ENCODE peak calls at places on chromosome 12, in seven cellular contexts. L is Peyer's patch, W is left ventricle myocardium inferior, E is gastrocnemius medialis, U is ovary, B is body of pancreas, D is HepG2. N is an unnamed sample. For H3K4me1 and H3K9me3, the result is how much of the 10 kb centered on the place peaks cover.

GRCh38 chr12:24853588-24853987 is 95.3 kb downstream of the BCAT1 start:
- DNase-seq in L (no peak), W (no peak), E (no peak), U (no peak), B (no peak), D (no peak), N (no peak)

GRCh38 chr12:59431266-59431665 is 164.6 kb upstream of the SLC16A7 start:
- DNase-seq in L (no peak), W (no peak), E (no peak), U (no peak), B (no peak), D (no peak), N (no peak)

GRCh38 chr12:51686727-51687126 is 95.7 kb downstream of the SCN8A start:
- DNase-seq in L (no peak), W (no peak), E (no peak), U (no peak), B (no peak), D (no peak), N (no peak)

GRCh38 chr12:18926188-18926587 is 188.3 kb downstream of the CAPZA3 start:
- DNase-seq in L (no peak), W (no peak), E (no peak), U (no peak), B (no peak), D (no peak), N (no peak)

GRCh38 chr12:128823216-128823915 is 392 bp downstream of the SLC15A4 start:
- DNase-seq in L (peak), W (peak), E (no peak), U (no peak), B (no peak), D (peak), N (peak)

GRCh38 chr12:127501916-127502315 is 765.1 kb upstream of the TMEM132C start:
- DNase-seq in L (no peak), W (no peak), E (no peak), U (no peak), B (no peak), D (no peak), N (no peak)

GRCh38 chr12:93707836-93708235 is 30.7 kb downstream of the CRADD start:
- DNase-seq in L (no peak), W (no peak), E (no peak), U (no peak), B (no peak), D (peak), N (no peak)

GRCh38 chr12:90899456-90900182 is 55.4 kb downstream of the CCER1 start:
- DNase-seq in L (no peak), W (no peak), E (no peak), U (no peak), B (no peak), D (no peak), N (no peak)

GRCh38 chr12:53213348-53213747 is 6.3 kb upstream of the ITGB7 start:
- DNase-seq in L (peak), W (peak), E (peak), U (peak), B (peak), D (peak), N (peak)

GRCh38 chr12:98572010-98572409 is 21.5 kb upstream of the SLC25A3 start:
- DNase-seq in L (no peak), W (no peak), E (no peak), U (no peak), B (no peak), D (peak), N (no peak)

GRCh38 chr12:45336331-45336730 is 120.4 kb downstream of the ANO6 start:
- DNase-seq in L (no peak), W (no peak), E (no peak), U (no peak), B (no peak), D (no peak), N (peak)

GRCh38 chr12:86666311-86666710 is 410.1 kb upstream of the MGAT4C start:
- DNase-seq in L (no peak), W (no peak), E (no peak), U (no peak), B (no peak), D (no peak), N (no peak)

GRCh38 chr12:121439715-121440114 is 39.8 kb downstream of the RNF34 start:
- DNase-seq in L (peak), W (no peak), E (no peak), U (no peak), B (no peak), D (no peak), N (no peak)

DNA sequence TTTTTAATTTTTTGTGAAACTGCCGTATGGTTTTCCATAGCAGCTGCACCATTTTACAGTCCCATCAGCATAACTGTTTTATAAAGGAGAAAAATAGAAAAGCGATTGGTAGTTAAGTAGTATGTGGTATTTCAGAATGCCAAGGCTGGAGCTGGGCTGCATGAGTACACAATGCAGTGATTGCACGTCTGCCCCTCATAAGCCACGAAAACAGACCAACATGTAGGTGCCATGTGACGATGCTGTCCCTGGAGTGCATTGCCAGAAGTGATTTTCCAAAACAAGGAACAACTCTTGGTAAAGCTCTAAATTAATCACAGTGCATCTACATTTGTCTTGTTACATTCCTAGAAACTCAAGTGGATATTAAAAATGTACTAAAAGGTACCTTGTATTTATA is 83.6 kb downstream of the C12orf75 start:
- DNase-seq in L (no peak), W (no peak), E (no peak), U (no peak), B (no peak), D (no peak), N (no peak)
- H3K4me1 ChIP-seq in L (under half), W (under half), E (under half), U (under half), B (under half), D (under half), N (under half)

GRCh38 chr12:108306014-108306501 is 33.1 kb downstream of the CMKLR1 start:
- DNase-seq in L (no peak), W (no peak), E (no peak), U (no peak), B (no peak), D (no peak), N (no peak)
- H3K4me3 ChIP-seq in L (no peak), W (peak), E (peak), U (peak), B (no peak), D (no peak), N (no peak)

DNA sequence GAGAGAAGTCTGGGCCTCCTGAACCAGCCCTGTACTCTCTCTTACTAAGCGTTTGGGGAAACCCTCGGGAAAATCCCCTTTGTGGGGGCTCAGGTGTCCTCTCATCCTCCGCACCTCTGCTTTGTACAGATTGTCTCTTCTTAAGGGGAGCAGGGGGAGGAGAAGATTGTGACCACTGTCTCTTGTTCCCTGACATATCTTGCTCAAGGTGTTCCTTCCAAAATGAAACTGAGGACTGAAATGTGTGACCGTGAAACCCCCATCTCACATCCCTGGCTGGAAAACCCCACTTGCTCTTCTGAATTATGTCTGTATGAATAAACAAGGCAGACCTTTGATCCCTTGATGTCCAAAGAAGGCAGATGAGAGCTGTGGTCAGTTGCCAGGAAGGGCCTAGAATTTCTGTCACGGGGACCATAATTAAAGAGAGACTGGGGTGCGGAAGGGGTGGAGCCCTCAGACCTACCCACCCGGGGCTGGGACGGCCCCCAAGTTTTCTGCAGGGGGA is 369.8 kb downstream of the AACS start:
- DNase-seq in L (no peak), W (no peak), E (no peak), U (no peak), B (no peak), D (no peak), N (no peak)
- H3K9me3 ChIP-seq in L (under half), W (under half), E (under half), U (under half), B (under half), D (under half), N (under half)

GRCh38 chr12:32003654-32004053 is 44.4 kb downstream of the RESF1 start:
- DNase-seq in L (no peak), W (no peak), E (no peak), U (no peak), B (no peak), D (no peak), N (no peak)

GRCh38 chr12:32005496-32006125 is 46.4 kb downstream of the RESF1 start:
- DNase-seq in L (no peak), W (no peak), E (no peak), U (no peak), B (no peak), D (no peak), N (no peak)

GRCh38 chr12:32002848-32003493 is 43.8 kb downstream of the RESF1 start:
- DNase-seq in L (no peak), W (no peak), E (no peak), U (no peak), B (no peak), D (no peak), N (no peak)

GRCh38 chr12:31999692-32000091 is 40.5 kb downstream of the RESF1 start:
- DNase-seq in L (no peak), W (no peak), E (no peak), U (no peak), B (no peak), D (no peak), N (no peak)

DNA sequence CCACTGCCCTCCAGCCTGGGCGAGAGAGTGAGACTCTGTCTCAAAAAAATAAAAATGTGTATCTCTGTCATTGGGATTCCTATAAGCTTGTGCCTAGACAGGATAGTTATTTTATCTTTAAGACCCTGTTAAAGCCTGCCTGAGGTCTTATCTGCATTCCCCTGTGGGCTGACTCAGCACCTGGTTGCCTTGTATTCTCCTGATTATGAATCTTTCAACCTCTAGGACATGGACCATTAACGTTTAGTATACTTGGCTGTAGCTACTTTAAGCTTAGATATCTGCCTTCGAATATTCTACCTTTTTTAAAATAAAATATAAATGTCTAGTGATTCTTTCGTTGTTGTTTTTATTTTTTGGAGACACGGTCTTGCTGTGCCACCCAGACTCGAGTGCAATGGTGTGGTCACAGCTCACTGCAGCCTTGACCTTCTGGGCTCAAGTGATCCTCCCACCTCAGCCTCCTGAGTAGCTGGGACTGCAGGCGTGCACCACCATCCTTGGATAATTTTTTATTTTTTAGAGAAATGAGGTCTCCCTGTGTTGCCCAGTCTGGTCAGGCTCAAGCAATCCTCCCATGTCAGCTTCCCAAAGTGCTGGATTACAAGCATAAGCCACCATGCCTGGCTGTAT is 41.3 kb downstream of the RESF1 start:
- DNase-seq in L (no peak), W (no peak), E (no peak), U (no peak), B (no peak), D (no peak), N (no peak)
- H3K4me1 ChIP-seq in L (under half), W (under half), E (under half), U (under half), B (under half), D (under half), N (under half)

GRCh38 chr12:57726884-57727757 is 11.4 kb downstream of the AGAP2 start:
- DNase-seq in L (no peak), W (peak), E (no peak), U (peak), B (peak), D (no peak), N (peak)
- H3K4me3 ChIP-seq in L (peak), W (peak), E (peak), U (peak), B (peak), D (peak), N (peak)

GRCh38 chr12:133061954-133062353 is 18.8 kb upstream of the ZNF140 start:
- DNase-seq in L (no peak), W (no peak), E (no peak), U (no peak), B (no peak), D (no peak), N (no peak)

GRCh38 chr12:133057446-133057845 is 20.1 kb downstream of the ZNF84 start:
- DNase-seq in L (no peak), W (no peak), E (no peak), U (no peak), B (no peak), D (no peak), N (peak)

GRCh38 chr12:133063556-133063955 is 17.2 kb upstream of the ZNF140 start:
- DNase-seq in L (no peak), W (no peak), E (no peak), U (no peak), B (no peak), D (no peak), N (no peak)

DNA sequence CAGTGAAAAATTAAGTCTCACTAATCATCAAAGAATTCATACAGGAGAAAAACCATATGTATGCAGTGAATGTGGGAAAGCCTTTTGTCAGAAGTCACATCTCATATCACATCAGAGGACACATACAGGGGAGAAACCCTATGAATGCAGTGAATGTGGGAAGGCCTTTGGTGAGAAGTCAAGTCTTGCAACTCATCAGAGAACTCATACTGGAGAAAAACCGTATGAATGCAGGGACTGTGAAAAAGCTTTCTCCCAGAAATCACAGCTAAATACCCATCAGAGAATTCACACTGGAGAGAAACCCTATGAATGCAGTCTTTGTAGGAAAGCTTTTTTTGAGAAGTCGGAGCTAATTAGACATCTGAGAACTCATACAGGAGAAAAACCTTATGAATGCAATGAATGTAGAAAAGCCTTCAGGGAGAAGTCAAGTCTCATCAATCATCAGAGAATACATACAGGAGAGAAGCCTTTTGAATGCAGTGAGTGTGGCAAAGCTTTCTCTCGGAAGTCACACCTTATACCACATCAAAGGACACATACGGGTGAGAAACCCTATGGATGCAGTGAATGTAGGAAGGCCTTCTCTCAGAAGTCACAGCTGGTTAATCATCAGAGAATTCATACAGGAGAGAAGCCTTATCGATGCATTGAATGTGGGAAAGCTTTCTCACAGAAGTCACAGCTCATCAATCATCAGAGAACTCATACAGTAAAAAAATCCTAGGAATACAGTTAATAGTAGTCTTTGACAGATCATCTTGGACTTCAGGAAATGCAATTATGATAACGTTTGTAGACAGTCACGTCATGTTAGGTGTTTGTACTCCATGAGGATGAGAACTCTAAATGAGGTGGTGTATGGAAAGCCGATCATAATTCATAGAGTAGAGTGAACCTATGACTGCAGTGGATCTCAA is 21.2 kb downstream of the ZNF84 start:
- DNase-seq in L (no peak), W (no peak), E (no peak), U (no peak), B (no peak), D (no peak), N (no peak)
- H3K9me3 ChIP-seq in L (half or more), W (half or more), E (half or more), U (under half), B (half or more), D (half or more), N (half or more)

GRCh38 chr12:133222211-133222610 is 13.5 kb downstream of the ANHX start:
- DNase-seq in L (no peak), W (no peak), E (no peak), U (no peak), B (no peak), D (no peak), N (no peak)
- H3K4me1 ChIP-seq in L (under half), W (under half), E (under half), U (under half), B (under half), D (under half), N (under half)

N was measured in SJCRH30.